ENCODE peak calls at places on chromosomes 2 and 18, in five cellular contexts. S is left ventricle myocardium inferior, W is BE2C, Q is esophagus squamous epithelium, X is endothelial cell. I is an unnamed sample.

GRCh38 chr2:152486048-152486736 is 151.2 kb downstream of the FMNL2 start:
- DNase-seq in S (no peak), W (no peak), Q (no peak), X (no peak), I (no peak)

GRCh38 chr2:159737917-159738296 is 25.6 kb downstream of the MARCHF7 start:
- DNase-seq in S (peak; percentile 33), W (no peak), Q (no peak), X (no peak), I (no peak)

GRCh38 chr2:148756292-148756975 is 111.9 kb downstream of the EPC2 start:
- DNase-seq in S (no peak), W (no peak), Q (no peak), X (no peak), I (no peak)

GRCh38 chr2:41204315-41204714 is 752.4 kb upstream of the SLC8A1 start:
- DNase-seq in S (no peak), W (no peak), Q (no peak), X (no peak), I (no peak)

GRCh38 chr2:69192176-69192945 is 179.4 kb downstream of the ANTXR1 start:
- DNase-seq in S (no peak), W (no peak), Q (no peak), X (no peak), I (no peak)

GRCh38 chr2:20353597-20353996 is 3.0 kb upstream of the PUM2 start:
- DNase-seq in S (no peak), W (no peak), Q (no peak), X (no peak), I (no peak)

GRCh38 chr18:27793013-27793412 is 383.9 kb downstream of the CDH2 start:
- DNase-seq in S (no peak), W (no peak), Q (no peak), X (no peak), I (no peak)

GRCh38 chr2:25912851-25913695 is 34.8 kb upstream of the ASXL2 start:
- DNase-seq in S (no peak), W (peak; percentile 30), Q (no peak), X (no peak), I (no peak)

GRCh38 chr18:2400701-2401191 is 170.6 kb downstream of the METTL4 start:
- DNase-seq in S (no peak), W (no peak), Q (no peak), X (no peak), I (no peak)

GRCh38 chr2:140247451-140248205 is 1467.4 kb upstream of the NXPH2 start:
- DNase-seq in S (no peak), W (no peak), Q (no peak), X (no peak), I (no peak)

GRCh38 chr2:191691016-191691725 is 13.2 kb downstream of the NABP1 start:
- DNase-seq in S (no peak), W (peak; percentile 45), Q (no peak), X (peak; percentile 55), I (no peak)

GRCh38 chr2:7691961-7692656 is 774.9 kb downstream of the RNF144A start:
- DNase-seq in S (no peak), W (no peak), Q (no peak), X (no peak), I (no peak)

GRCh38 chr2:39642054-39642742 is 23.5 kb upstream of the TMEM178A start:
- DNase-seq in S (no peak), W (no peak), Q (no peak), X (no peak), I (no peak)

GRCh38 chr2:187544371-187545080 is 9.7 kb downstream of the TFPI start:
- DNase-seq in S (no peak), W (no peak), Q (no peak), X (no peak), I (no peak)

GRCh38 chr2:30282721-30283120 is 51.4 kb downstream of the LBH start:
- DNase-seq in S (no peak), W (no peak), Q (no peak), X (no peak), I (no peak)

GRCh38 chr2:71313-72035 is 25.2 kb upstream of the FAM110C start:
- DNase-seq in S (no peak), W (no peak), Q (no peak), X (no peak), I (no peak)

GRCh38 chr18:13416848-13417247 is 198.3 kb downstream of the LDLRAD4 start:
- DNase-seq in S (no peak), W (no peak), Q (no peak), X (no peak), I (no peak)

GRCh38 chr2:46335966-46336436 is 38.8 kb downstream of the EPAS1 start:
- DNase-seq in S (no peak), W (no peak), Q (no peak), X (no peak), I (no peak)

GRCh38 chr2:137865954-137866540 is 98.2 kb upstream of the HNMT start:
- DNase-seq in S (no peak), W (peak; percentile 50), Q (no peak), X (peak; percentile 72), I (no peak)

GRCh38 chr2:219681301-219682290 is 54.2 kb downstream of the SLC4A3 start:
- DNase-seq in S (no peak), W (no peak), Q (no peak), X (no peak), I (no peak)

GRCh38 chr2:178529194-178529593 is 48.9 kb downstream of the PLEKHA3 start:
- DNase-seq in S (no peak), W (no peak), Q (no peak), X (no peak), I (no peak)

GRCh38 chr2:139031722-139032121 is 251.5 kb upstream of the NXPH2 start:
- DNase-seq in S (peak; percentile 7), W (peak; percentile 41), Q (no peak), X (peak; percentile 25), I (no peak)

DNA sequence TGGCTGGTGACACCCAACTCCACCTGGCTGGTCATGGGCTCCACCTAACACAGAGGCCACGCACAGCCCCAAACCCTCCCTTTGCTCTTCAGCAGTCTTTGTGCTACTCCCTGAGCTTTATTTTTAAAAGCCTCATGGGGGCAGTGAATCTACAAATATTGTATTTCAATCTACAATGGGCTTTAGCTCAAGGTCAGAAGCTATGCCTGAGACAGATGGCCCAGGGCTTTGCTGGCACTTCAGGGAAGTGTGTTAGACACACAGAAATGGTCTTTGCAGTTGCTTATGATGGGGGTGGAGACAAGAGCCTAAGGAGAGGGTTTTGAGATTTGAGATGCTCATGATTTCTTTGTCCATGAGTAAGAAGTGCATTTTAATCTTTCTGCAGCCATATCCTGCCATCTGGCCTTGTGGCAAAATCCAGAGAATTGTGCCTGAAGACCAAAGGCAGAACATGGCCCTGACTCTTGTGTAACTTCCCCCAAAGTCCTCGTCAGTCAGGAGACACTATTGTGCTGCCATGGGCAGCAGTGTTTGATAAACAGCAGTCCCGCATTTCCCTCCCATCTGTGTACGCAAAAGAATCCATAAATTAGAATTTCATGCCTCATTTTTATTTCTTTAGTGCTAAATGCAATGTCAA is 92.6 kb downstream of the VAPA start:
- DNase-seq in S (no peak), W (no peak), Q (no peak), X (no peak), I (no peak)
- TF ChIP-seq CTCF in S (peak; percentile 43), W (no peak), Q (peak; percentile 16), X (no peak), I (no peak)

GRCh38 chr2:227363756-227364155 is 15.3 kb downstream of the TM4SF20 start:
- DNase-seq in S (no peak), W (no peak), Q (no peak), X (no peak), I (no peak)
- TF ChIP-seq CTCF in S (no peak), W (peak; percentile 55), Q (no peak), X (peak; percentile 22), I (no peak)

DNA sequence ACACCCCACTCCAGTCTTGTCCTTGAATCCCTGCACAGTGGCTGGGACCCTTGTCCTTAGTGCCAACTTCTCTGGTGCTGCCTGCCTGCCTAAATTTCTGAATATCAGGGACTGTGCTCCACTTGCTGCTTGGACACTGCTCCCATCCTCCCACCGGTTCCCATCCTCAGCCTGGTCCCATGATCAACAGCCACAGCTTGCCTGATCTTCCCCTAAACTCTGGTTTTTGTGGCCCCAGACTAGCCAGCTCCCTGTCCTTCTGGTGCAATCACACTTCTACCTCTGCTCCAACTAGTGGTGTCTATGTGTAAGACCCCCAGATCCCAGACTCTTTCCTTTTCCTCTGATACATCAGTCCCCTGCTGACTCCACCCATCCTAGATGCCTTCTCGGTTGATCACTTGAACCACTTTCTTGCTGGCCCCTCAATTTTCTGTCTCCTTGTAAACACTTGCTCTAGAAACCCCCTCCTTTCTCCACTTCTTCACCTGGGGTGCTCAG is 37.2 kb upstream of the POLE4 start:
- DNase-seq in S (no peak), W (no peak), Q (no peak), X (no peak), I (no peak)
- TF ChIP-seq CTCF in S (no peak), W (no peak), Q (no peak), X (no peak), I (no peak)

GRCh38 chr2:70645733-70646420 is 92.3 kb upstream of the TGFA start:
- DNase-seq in S (no peak), W (no peak), Q (no peak), X (peak; percentile 17), I (no peak)
- TF ChIP-seq CTCF in S (peak; percentile 21), W (peak; percentile 33), Q (no peak), X (no peak), I (no peak)

DNA sequence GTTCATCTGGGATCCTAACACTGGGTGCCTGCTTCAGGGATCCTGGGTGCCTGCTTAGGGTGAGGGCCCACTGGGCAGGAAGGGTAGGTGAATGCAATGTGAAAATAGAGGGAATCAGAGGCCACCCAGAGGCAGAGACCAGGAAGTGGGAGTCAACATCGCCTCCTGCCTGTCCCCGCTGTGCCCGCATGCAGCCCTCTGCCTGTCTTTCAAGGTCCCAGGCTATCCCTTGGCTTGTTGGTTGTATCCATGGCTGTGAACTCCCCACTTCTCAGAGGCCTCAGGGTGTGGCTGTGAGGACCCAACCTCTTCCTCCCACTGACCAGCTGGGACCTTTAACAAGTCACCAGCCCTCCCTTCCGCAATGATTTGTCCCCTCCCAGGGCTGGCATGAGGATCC is 26.5 kb downstream of the PSD4 start:
- DNase-seq in S (no peak), W (no peak), Q (no peak), X (no peak), I (no peak)
- TF ChIP-seq CTCF in S (no peak), W (no peak), Q (no peak), X (no peak), I (no peak)

GRCh38 chr2:241844066-241844728 is 14.5 kb downstream of the PDCD1 start:
- DNase-seq in S (peak; percentile 84), W (peak; percentile 77), Q (no peak), X (peak; percentile 64), I (peak; percentile 52)
- TF ChIP-seq CTCF in S (peak; percentile 51), W (no peak), Q (no peak), X (no peak), I (no peak)

DNA sequence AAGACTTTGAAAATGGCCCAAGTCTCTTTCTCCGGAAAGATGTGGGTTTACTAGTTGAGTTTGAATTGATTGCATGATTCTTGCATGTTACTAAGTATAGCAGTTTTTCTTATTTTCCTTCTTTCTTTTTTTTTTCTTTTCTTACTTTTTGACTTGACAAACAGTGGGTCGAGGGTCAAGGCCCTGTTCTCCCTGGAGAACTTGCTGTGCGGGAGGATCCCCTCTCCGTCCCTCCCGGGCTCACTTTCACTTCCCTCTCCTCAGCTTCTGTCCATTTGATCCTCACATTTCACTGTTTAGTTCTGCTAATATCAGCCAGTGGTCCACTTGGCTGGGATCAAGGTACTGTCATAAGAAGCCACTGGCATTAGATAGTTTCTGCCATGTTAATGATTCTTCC is 767.4 kb downstream of the TDRD15 start:
- DNase-seq in S (no peak), W (no peak), Q (no peak), X (no peak), I (no peak)
- TF ChIP-seq CTCF in S (no peak), W (no peak), Q (no peak), X (no peak), I (no peak)

GRCh38 chr2:131148426-131148825 is 43.3 kb downstream of the PLEKHB2 start:
- DNase-seq in S (no peak), W (peak; percentile 52), Q (no peak), X (no peak), I (no peak)
- TF ChIP-seq CTCF in S (peak; percentile 13), W (peak; percentile 41), Q (no peak), X (no peak), I (no peak)